ENCODE peak calls at places on chromosomes 4 and X, in seven cellular contexts. D is upper lobe of right lung, O is BJ, G is endothelial cell, A is suprapubic skin, J is lower leg skin, M is AG09319. L is an unnamed sample.

GRCh38 chrX:120140293-120140981 is 18.0 kb upstream of the RHOXF2 start:
- DNase-seq in G (no peak), A (no peak), D (no peak), O (no peak), M (no peak), J (no peak), L (no peak)

GRCh38 chrX:39760930-39761329 is 336.8 kb downstream of the BCOR start:
- DNase-seq in M (no peak), J (no peak), O (no peak), A (no peak), D (no peak), G (no peak), L (no peak)

GRCh38 chr4:15479913-15480185 is 10.2 kb downstream of the CC2D2A start:
- DNase-seq in A (no peak), J (no peak), D (no peak), O (peak), G (no peak), M (no peak), L (no peak)

GRCh38 chr4:41427306-41427882 is 110.6 kb upstream of the LIMCH1 start:
- DNase-seq in O (no peak), G (no peak), M (no peak), A (no peak), J (no peak), D (no peak), L (no peak)

GRCh38 chr4:73897380-73898136 is 28.4 kb downstream of the CXCL1 start:
- DNase-seq in O (no peak), G (no peak), M (peak), D (no peak), A (no peak), J (no peak), L (no peak)

GRCh38 chrX:74656079-74656745 is 41.8 kb upstream of the RLIM start:
- DNase-seq in D (no peak), O (no peak), G (peak), M (no peak), J (no peak), A (no peak), L (no peak)

GRCh38 chr4:28518781-28519180 is 1658.1 kb downstream of the STIM2 start:
- DNase-seq in J (no peak), D (no peak), A (no peak), M (no peak), G (no peak), O (no peak), L (no peak)

GRCh38 chr4:160514126-160514525 is 1411.2 kb downstream of the RAPGEF2 start:
- DNase-seq in G (no peak), O (no peak), J (no peak), A (no peak), D (no peak), M (no peak), L (no peak)

GRCh38 chr4:8834681-8835220 is 36.9 kb downstream of the HMX1 start:
- DNase-seq in O (no peak), A (peak), D (no peak), J (peak), M (no peak), G (no peak), L (peak)

GRCh38 chrX:154004315-154004714 is 15.4 kb downstream of the IRAK1 start:
- DNase-seq in O (no peak), G (no peak), A (no peak), M (no peak), J (no peak), D (no peak), L (no peak)

GRCh38 chr4:174369968-174370367 is 86.3 kb downstream of the CEP44 start:
- DNase-seq in J (no peak), D (no peak), O (no peak), A (no peak), M (no peak), G (no peak), L (no peak)

GRCh38 chrX:12497832-12498591 is 293.2 kb upstream of the PRPS2 start:
- DNase-seq in A (no peak), G (peak), O (no peak), M (no peak), J (no peak), D (no peak), L (no peak)

GRCh38 chr4:112327950-112328349 is 30.8 kb downstream of the ALPK1 start:
- DNase-seq in O (no peak), A (no peak), J (no peak), G (no peak), D (no peak), M (peak), L (no peak)

GRCh38 chr4:108317377-108317776 is 148.6 kb upstream of the LEF1 start:
- DNase-seq in J (no peak), M (no peak), G (no peak), D (no peak), O (no peak), A (no peak), L (no peak)

GRCh38 chr4:176320976-176321361 is 1.2 kb downstream of the SPCS3 start:
- DNase-seq in M (no peak), A (no peak), J (no peak), D (no peak), G (no peak), O (no peak), L (no peak)

GRCh38 chr4:128232719-128233118 is 54.9 kb downstream of the PGRMC2 start:
- DNase-seq in J (no peak), G (no peak), D (no peak), A (no peak), M (no peak), O (no peak), L (no peak)

GRCh38 chr4:2962099-2962455 is 1.1 kb downstream of the NOP14 start:
- DNase-seq in M (no peak), O (no peak), J (no peak), D (no peak), A (no peak), G (no peak), L (no peak)

GRCh38 chr4:76641351-76641750 is 206.3 kb downstream of the SHROOM3 start:
- DNase-seq in G (no peak), M (no peak), O (no peak), A (no peak), J (no peak), D (no peak), L (no peak)

GRCh38 chr4:171896426-171896825 is 83.2 kb downstream of the GALNTL6 start:
- DNase-seq in D (no peak), O (no peak), G (no peak), A (no peak), M (no peak), J (no peak), L (no peak)

GRCh38 chrX:11792461-11793421 is 34.7 kb downstream of the MSL3 start:
- DNase-seq in O (no peak), A (no peak), J (no peak), G (no peak), M (no peak), D (no peak), L (no peak)

GRCh38 chr4:121950680-121951569 is 935 bp downstream of the TRPC3 start:
- DNase-seq in M (no peak), J (peak), D (peak), A (no peak), O (no peak), G (peak), L (peak)

GRCh38 chr4:15684498-15684897 is 2.9 kb downstream of the FAM200B start:
- DNase-seq in M (no peak), D (no peak), A (no peak), O (no peak), G (no peak), J (no peak), L (no peak)

GRCh38 chrX:40018021-40018420 is 79.7 kb downstream of the BCOR start:
- DNase-seq in O (no peak), D (no peak), M (no peak), A (no peak), G (no peak), J (no peak), L (no peak)

GRCh38 chrX:43970528-43970927 is 2.7 kb downstream of the NDP start:
- DNase-seq in D (no peak), A (no peak), O (no peak), J (no peak), M (no peak), G (no peak), L (no peak)

GRCh38 chr4:7029921-7030320 is 13.3 kb upstream of the TADA2B start:
- DNase-seq in D (no peak), G (no peak), O (no peak), A (no peak), J (no peak), M (no peak), L (no peak)

GRCh38 chr4:54230479-54231418 is 1.7 kb downstream of the PDGFRA start:
- DNase-seq in J (peak), D (no peak), G (peak), M (no peak), O (no peak), A (peak), L (peak)

GRCh38 chr4:140789752-140790151 is 33.6 kb upstream of the TBC1D9 start:
- DNase-seq in D (no peak), G (no peak), O (no peak), J (no peak), A (no peak), M (no peak), L (no peak)

GRCh38 chr4:1789552-1789951 is 3.5 kb upstream of the FGFR3 start:
- DNase-seq in D (no peak), G (no peak), M (no peak), J (no peak), A (no peak), O (no peak), L (no peak)
- TF ChIP-seq CTCF in D (no peak), G (no peak), M (no peak), J (no peak), A (no peak), O (no peak), L (no peak)

DNA sequence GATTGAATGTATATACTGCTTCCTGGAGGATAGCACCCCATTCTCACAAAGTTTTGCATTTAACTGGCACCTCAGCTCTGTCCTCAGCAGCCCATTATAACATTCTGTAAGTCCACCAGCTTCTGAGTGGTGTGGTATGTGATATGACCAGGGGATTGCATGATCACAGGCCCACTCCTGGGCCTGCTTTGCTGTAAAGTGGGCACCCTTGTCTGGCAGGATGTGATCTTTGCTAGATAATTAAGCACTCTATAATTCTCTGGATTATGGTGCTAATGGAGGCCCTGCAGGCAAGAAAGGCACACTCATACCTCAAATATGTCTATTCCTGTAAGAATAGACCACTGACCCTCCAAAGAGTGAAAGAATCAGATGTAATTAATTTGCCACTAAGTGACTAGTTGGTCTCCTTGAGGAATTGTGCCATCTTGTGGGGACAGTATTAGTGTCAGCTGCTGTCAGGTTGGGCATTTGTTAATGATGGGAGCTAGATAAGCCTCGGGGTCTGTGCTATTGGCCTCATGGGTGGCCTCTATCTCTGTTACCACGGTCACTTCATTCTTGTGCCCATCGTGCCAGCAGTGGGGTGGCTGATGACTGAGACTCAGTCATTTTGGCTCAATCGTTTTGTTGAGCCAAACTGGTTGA is 2.2 kb upstream of the CFI start:
- DNase-seq in M (no peak), J (no peak), D (no peak), A (no peak), O (no peak), G (peak), L (no peak)
- TF ChIP-seq CTCF in M (peak), J (no peak), D (peak), A (no peak), O (peak), G (no peak), L (peak)

GRCh38 chrX:119089619-119090018 is 16.8 kb downstream of the CT47C1 start:
- DNase-seq in G (no peak), D (no peak), A (no peak), O (no peak), M (no peak), J (no peak), L (no peak)
- TF ChIP-seq CTCF in G (no peak), D (no peak), A (no peak), O (no peak), M (no peak), J (no peak), L (no peak)

GRCh38 chr4:65865489-65865888 is 195.2 kb upstream of the EPHA5 start:
- DNase-seq in G (peak), O (no peak), J (no peak), M (no peak), D (no peak), A (no peak), L (no peak)
- TF ChIP-seq CTCF in G (peak), O (peak), J (no peak), M (peak), D (peak), A (no peak), L (peak)

L was measured in RWPE2.